ENCODE peak calls at places on chromosome 14, in four cellular contexts. S, Z, Y and O are unnamed samples.

GRCh38 chr14:92902726-92903125 is 20.2 kb upstream of the CHGA start:
- DNase-seq in Z (no peak), Y (peak; percentile 25), S (no peak), O (no peak)

GRCh38 chr14:87745507-87746118 is 247.4 kb downstream of the GALC start:
- DNase-seq in S (no peak), Z (peak; percentile 3), Y (peak; percentile 62), O (no peak)

GRCh38 chr14:59918824-59919581 is 941 bp upstream of the LRRC9 start:
- DNase-seq in S (peak; percentile 38), Y (no peak), Z (peak; percentile 50), O (no peak)

GRCh38 chr14:100770605-100771120 is 44.0 kb downstream of the DLK1 start:
- DNase-seq in Z (no peak), Y (no peak), S (no peak), O (no peak)

GRCh38 chr14:77918448-77918847 is 118.5 kb downstream of the ADCK1 start:
- DNase-seq in Z (no peak), Y (no peak), S (no peak), O (no peak)

GRCh38 chr14:94681300-94682060 is 69.3 kb downstream of the SERPINA3 start:
- DNase-seq in Y (peak; percentile 44), Z (peak; percentile 49), S (peak; percentile 14), O (no peak)

GRCh38 chr14:106665814-106666213 is 1139.4 kb downstream of the TMEM121 start:
- DNase-seq in S (no peak), Z (no peak), Y (no peak), O (no peak)

GRCh38 chr14:39006721-39007410 is 96.2 kb downstream of the SEC23A start:
- DNase-seq in Z (peak; percentile 28), Y (no peak), S (no peak), O (peak; percentile 8)

GRCh38 chr14:89445252-89445973 is 28.4 kb upstream of the FOXN3 start:
- DNase-seq in Y (no peak), S (no peak), Z (no peak), O (no peak)

GRCh38 chr14:52370406-52370911 is 56.3 kb downstream of the PTGER2 start:
- DNase-seq in S (no peak), Z (no peak), Y (no peak), O (no peak)

GRCh38 chr14:46902837-46903236 is 251.3 kb upstream of the RPL10L start:
- DNase-seq in S (no peak), Z (no peak), Y (peak; percentile 11), O (no peak)

GRCh38 chr14:104799657-104800599 is 973 bp upstream of the ZBTB42 start:
- DNase-seq in Y (peak; percentile 70), Z (peak; percentile 78), S (peak; percentile 62), O (no peak)

GRCh38 chr14:54177009-54177408 is 219.8 kb upstream of the CDKN3 start:
- DNase-seq in S (peak; percentile 41), Y (no peak), Z (no peak), O (no peak)

GRCh38 chr14:101669629-101670028 is 91.9 kb upstream of the PPP2R5C start:
- DNase-seq in Z (no peak), S (no peak), Y (no peak), O (no peak)

GRCh38 chr14:98594156-98594555 is 677.8 kb downstream of the BCL11B start:
- DNase-seq in Z (no peak), S (no peak), Y (no peak), O (no peak)

GRCh38 chr14:30521899-30522736 is 36.8 kb upstream of the G2E3 start:
- DNase-seq in S (peak; percentile 54), Z (peak; percentile 67), Y (no peak), O (no peak)

GRCh38 chr14:94560782-94561655 is at the start of gene SERPINA4:
- DNase-seq in S (no peak), Y (no peak), Z (no peak), O (no peak)

GRCh38 chr14:92704036-92704804 is 44.2 kb downstream of the LGMN start:
- DNase-seq in S (no peak), Y (no peak), Z (no peak), O (no peak)

GRCh38 chr14:55794655-55795583 is 214.9 kb downstream of the KTN1 start:
- DNase-seq in Z (no peak), S (peak; percentile 33), Y (no peak), O (no peak)

GRCh38 chr14:20302042-20302761 is 3.5 kb downstream of the TTC5 start:
- DNase-seq in Y (no peak), Z (no peak), S (no peak), O (no peak)

GRCh38 chr14:105836160-105836559 is 309.8 kb downstream of the TMEM121 start:
- DNase-seq in Z (no peak), Y (no peak), S (no peak), O (no peak)

GRCh38 chr14:105490572-105491365 is at the start of gene TEDC1:
- DNase-seq in Z (peak; percentile 100), S (peak; percentile 100), Y (peak; percentile 97), O (peak; percentile 100)

GRCh38 chr14:22822619-22823551 is 6.8 kb upstream of the MRPL52 start:
- DNase-seq in Z (peak; percentile 91), S (peak; percentile 91), Y (peak; percentile 97), O (peak; percentile 54)
- TF ChIP-seq CTCF in Z (peak; percentile 76), S (peak; percentile 88), Y (peak; percentile 67), O (peak; percentile 88)

GRCh38 chr14:74441113-74441512 is 15.1 kb upstream of the SYNDIG1L start:
- DNase-seq in S (no peak), Y (no peak), Z (no peak), O (no peak)
- TF ChIP-seq CTCF in S (no peak), Y (no peak), Z (no peak), O (no peak)

GRCh38 chr14:73722581-73722980 is 8.4 kb upstream of the PNMA1 start:
- DNase-seq in Z (no peak), Y (no peak), S (no peak), O (no peak)

GRCh38 chr14:73725116-73726024 is 11.2 kb upstream of the PNMA1 start:
- DNase-seq in Z (peak; percentile 26), S (no peak), Y (no peak), O (no peak)

GRCh38 chr14:73723411-73723798 is 9.2 kb upstream of the PNMA1 start:
- DNase-seq in Y (no peak), S (no peak), Z (peak; percentile 23), O (no peak)

GRCh38 chr14:73724696-73725095 is 10.5 kb upstream of the PNMA1 start:
- DNase-seq in Z (no peak), S (no peak), Y (no peak), O (no peak)

DNA sequence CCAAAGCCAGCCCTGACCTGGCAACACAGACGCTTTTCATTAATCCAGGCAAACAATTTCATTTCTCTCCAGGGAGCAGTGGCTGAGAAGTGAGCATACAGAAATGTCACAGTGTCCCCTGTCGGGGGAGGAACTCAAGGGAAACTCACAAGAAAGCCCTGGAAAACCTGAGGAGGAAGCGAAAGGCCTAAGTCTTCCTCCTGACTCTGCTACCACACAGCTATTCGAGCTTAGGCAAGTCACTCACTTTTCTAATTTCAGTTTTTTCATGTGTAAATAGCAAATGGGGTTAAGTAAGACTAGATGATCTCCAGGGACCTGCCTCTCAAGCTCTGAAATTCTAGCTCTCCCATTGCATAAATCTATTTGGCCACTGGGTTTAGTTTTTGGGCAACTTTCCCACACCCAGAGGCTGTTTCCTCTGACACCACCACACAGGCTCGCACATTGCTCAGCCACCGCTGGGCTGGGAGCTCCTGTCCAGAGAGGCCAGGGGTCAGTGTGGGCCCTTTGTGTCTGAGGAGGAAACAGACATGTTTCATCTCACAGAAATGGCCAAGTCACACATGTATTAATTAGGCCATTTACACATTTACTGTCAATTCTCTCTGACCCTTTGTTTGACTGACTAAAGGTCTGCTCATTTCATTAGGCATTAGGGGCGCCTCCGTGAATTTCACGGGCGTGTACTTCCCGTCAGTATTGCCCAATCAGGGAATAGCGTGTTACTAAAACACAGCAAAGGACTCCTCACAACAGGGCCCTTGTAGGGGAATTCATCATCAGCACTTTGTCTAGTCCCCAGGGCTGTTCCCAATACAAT is 9.8 kb upstream of the PNMA1 start:
- DNase-seq in Y (no peak), Z (peak; percentile 99), S (peak; percentile 85), O (no peak)
- TF ChIP-seq CTCF in Y (no peak), Z (no peak), S (peak; percentile 18), O (no peak)

GRCh38 chr14:76312821-76313220 is 63.1 kb upstream of the ESRRB start:
- DNase-seq in Z (no peak), S (no peak), Y (no peak), O (no peak)

GRCh38 chr14:76311410-76311758 is 64.6 kb upstream of the ESRRB start:
- DNase-seq in Z (no peak), S (no peak), Y (peak; percentile 26), O (no peak)

GRCh38 chr14:76307786-76308780 is 67.9 kb upstream of the ESRRB start:
- DNase-seq in Y (no peak), Z (no peak), S (no peak), O (no peak)

GRCh38 chr14:76313303-76313702 is 62.6 kb upstream of the ESRRB start:
- DNase-seq in Z (no peak), S (no peak), Y (peak; percentile 52), O (no peak)

DNA sequence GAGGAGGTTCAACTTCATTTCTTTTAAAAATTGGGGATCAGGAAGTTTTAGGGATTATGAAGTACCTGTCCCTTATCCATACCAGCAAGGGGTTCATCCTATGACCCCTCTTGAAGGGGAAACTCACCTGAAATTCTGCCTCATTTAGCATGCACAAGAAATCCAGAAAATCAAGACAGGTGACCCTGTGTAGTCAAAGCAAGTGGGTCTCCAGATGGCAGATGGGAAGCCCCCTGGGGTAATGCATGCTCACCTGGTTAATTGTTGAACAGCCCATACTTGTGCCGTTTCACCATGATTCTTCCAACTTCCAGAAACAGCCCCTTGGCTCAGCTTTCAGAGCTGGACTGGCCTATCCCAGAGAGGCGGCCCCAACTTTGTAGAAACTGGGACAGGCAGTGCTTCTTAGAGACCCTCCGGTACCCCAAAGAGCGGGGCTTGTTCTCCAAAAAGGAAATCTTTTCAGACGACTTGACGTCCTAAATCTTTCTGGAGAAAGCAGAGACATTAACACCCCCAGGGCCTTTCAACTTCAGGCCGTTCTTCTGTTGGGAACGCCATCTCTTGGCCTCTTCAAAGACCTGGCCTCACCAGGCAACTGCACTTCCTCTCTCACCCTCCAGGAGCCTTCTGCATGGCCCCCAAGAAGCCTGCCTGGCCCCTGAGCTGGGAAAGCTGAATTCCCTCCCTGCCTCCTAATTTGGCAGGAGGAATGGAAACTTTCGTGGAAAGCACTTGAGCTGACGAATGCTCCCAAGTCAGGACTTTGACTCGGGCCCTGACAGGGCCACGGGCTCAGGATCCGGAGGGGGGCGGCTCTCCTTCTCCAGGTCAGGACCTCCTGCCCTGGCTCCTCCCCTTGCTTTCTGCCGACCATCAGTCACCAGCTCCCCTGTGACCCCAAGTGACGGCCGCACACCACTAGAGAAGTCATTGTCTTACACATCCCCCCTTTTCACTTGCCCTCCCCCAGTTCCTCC is 66.1 kb upstream of the ESRRB start:
- DNase-seq in S (no peak), Z (no peak), Y (peak; percentile 53), O (no peak)
- TF ChIP-seq CTCF in S (no peak), Z (no peak), Y (no peak), O (no peak)

GRCh38 chr14:68084256-68084655 is 264.7 kb downstream of the RAD51B start:
- DNase-seq in Y (no peak), Z (peak; percentile 49), S (peak; percentile 29), O (no peak)
- TF ChIP-seq CTCF in Y (no peak), Z (no peak), S (no peak), O (peak; percentile 47)